ENCODE peak calls at places on chromosomes 11 and 22, in seven cellular contexts. J is NCI-H226, X is fibroblast of lung, W is left cardiac atrium, E is pancreas, Y is HT1080, S is choroid plexus epithelial cell. P is an unnamed sample.

GRCh38 chr11:22976146-22976545 is 115.9 kb upstream of the CCDC179 start:
- DNase-seq in J (peak), X (peak), W (no peak), E (peak), Y (peak), S (peak), P (no peak)

GRCh38 chr11:64863381-64864060 is 14.9 kb downstream of the EHD1 start:
- DNase-seq in J (no peak), X (peak), W (peak), E (peak), Y (no peak), S (no peak), P (peak)

GRCh38 chr22:26134654-26135330 is 34.5 kb upstream of the SEZ6L start:
- DNase-seq in J (no peak), X (no peak), W (no peak), E (no peak), Y (peak), S (no peak), P (no peak)

GRCh38 chr22:22397875-22398524 is 110.5 kb downstream of the ZNF280B start:
- DNase-seq in J (no peak), X (no peak), W (peak), E (no peak), Y (no peak), S (no peak), P (peak)

GRCh38 chr11:6604081-6604626 is 580 bp downstream of the ILK start:
- DNase-seq in J (peak), X (peak), W (peak), E (peak), Y (peak), S (peak), P (peak)

GRCh38 chr11:2666828-2667570 is 32.8 kb downstream of the KCNQ1OT1 start:
- DNase-seq in J (no peak), X (no peak), W (no peak), E (peak), Y (no peak), S (no peak), P (peak)

GRCh38 chr11:27812341-27812740 is 112.1 kb upstream of the BDNF start:
- DNase-seq in J (peak), X (no peak), W (no peak), E (no peak), Y (peak), S (peak), P (no peak)

GRCh38 chr11:87596176-87596575 is 558.4 kb downstream of the TMEM135 start:
- DNase-seq in J (no peak), X (no peak), W (no peak), E (no peak), Y (no peak), S (no peak), P (no peak)

GRCh38 chr22:44351685-44352377 is 39.1 kb upstream of the SHISAL1 start:
- DNase-seq in J (peak), X (peak), W (no peak), E (peak), Y (peak), S (peak), P (peak)

GRCh38 chr22:47294571-47294970 is 532.1 kb downstream of the TBC1D22A start:
- DNase-seq in J (no peak), X (no peak), W (no peak), E (peak), Y (no peak), S (no peak), P (no peak)